ENCODE peak calls at places on chromosomes 4 and X, in six cellular contexts. Z is heart left ventricle, R is A549, T is IMR-90, C is sigmoid colon, E is stomach. L is an unnamed sample. For H3K4me1, the result is how much of the 10 kb centered on the place peaks cover.

GRCh38 chr4:4866124-4866832 is 6.8 kb downstream of the MSX1 start:
- DNase-seq in C (no peak), E (no peak), Z (peak), R (no peak), T (no peak), L (peak)

GRCh38 chr4:26590639-26591038 is 6.8 kb downstream of the TBC1D19 start:
- DNase-seq in C (no peak), Z (no peak), E (no peak), T (peak), R (peak), L (no peak)

GRCh38 chrX:153669174-153669890 is 4.3 kb downstream of the PNCK start:
- DNase-seq in C (peak), Z (no peak), R (no peak), T (no peak), E (no peak), L (peak)

GRCh38 chr4:171880136-171880535 is 66.9 kb downstream of the GALNTL6 start:
- DNase-seq in T (peak), C (no peak), R (peak), Z (no peak), E (no peak), L (no peak)

GRCh38 chr4:110854021-110854678 is 231.3 kb upstream of the PITX2 start:
- DNase-seq in C (no peak), R (peak), Z (no peak), T (peak), E (no peak), L (no peak)

GRCh38 chr4:24930136-24930535 is 17.3 kb upstream of the CCDC149 start:
- DNase-seq in R (no peak), T (no peak), C (no peak), Z (no peak), E (no peak), L (no peak)

GRCh38 chrX:1212532-1212931 is at the start of gene CRLF2:
- DNase-seq in E (no peak), Z (no peak), T (no peak), C (peak), R (peak), L (peak)

GRCh38 chr4:112348488-112349158 is 51.5 kb downstream of the ALPK1 start:
- DNase-seq in R (peak), C (no peak), E (no peak), T (peak), Z (peak), L (peak)

GRCh38 chr4:144750348-144750747 is 104.4 kb downstream of the HHIP start:
- DNase-seq in C (no peak), T (no peak), E (no peak), Z (no peak), R (no peak), L (no peak)

GRCh38 chr4:144754562-144755410 is 108.8 kb downstream of the HHIP start:
- DNase-seq in C (no peak), E (no peak), Z (no peak), R (peak), T (peak), L (no peak)

GRCh38 chr4:144748814-144749555 is 103.0 kb downstream of the HHIP start:
- DNase-seq in R (no peak), E (no peak), T (no peak), C (no peak), Z (no peak), L (no peak)
- TF ChIP-seq POLR2A in R (no peak), E (no peak), T (no peak), C (no peak), Z (no peak), L (no peak)

DNA sequence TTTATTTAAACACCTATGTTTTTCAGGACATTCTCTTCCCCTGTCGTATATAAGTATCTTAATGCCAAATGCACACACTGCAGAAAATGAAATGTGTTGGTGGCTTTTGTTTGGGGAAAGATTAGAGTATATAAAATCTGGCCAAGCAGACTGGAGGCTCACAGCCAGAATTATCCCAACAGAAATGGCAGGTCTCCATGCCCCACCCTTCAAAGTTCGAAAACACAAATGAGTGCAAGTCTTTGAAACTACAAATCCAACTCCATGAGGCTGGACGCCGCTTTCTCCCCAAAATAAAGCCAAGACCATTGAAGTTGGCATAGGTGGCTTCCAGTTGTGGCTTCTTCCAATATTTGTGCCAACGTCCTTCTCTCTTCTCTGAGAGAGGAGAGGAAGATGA is 72.0 kb downstream of the APBB2 start:
- DNase-seq in C (no peak), R (no peak), T (no peak), E (peak), Z (no peak), L (no peak)
- H3K4me1 ChIP-seq in C (half or more), R (under half), T (under half), E (half or more), Z (under half), L (under half)

GRCh38 chrX:150017868-150018267 is 79.6 kb upstream of the EOLA2 start:
- DNase-seq in Z (no peak), R (no peak), T (no peak), C (no peak), E (no peak), L (no peak)

DNA sequence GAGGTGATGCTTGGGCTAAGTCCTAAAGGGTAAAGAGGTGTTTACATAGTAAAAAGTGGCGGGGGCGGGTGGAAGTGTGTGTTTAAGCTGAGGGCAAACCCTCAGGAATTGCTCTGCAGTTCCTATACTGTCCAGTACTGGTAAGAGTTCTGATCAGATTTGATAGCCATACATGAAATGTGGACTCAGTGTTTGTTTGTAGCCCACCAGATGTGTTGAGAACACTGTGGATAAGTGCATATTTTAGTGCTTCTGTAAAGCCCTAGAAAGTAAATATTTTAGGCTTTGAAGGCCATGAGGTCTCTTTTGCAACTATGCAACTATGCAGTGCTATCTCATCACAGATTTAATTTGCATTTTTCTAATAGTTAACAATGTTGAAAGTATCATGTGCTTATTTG is 80.6 kb upstream of the EOLA2 start:
- DNase-seq in E (no peak), T (peak), R (no peak), C (no peak), Z (no peak), L (no peak)
- TF ChIP-seq POLR2A in E (no peak), T (no peak), R (no peak), C (no peak), Z (no peak), L (no peak)

DNA sequence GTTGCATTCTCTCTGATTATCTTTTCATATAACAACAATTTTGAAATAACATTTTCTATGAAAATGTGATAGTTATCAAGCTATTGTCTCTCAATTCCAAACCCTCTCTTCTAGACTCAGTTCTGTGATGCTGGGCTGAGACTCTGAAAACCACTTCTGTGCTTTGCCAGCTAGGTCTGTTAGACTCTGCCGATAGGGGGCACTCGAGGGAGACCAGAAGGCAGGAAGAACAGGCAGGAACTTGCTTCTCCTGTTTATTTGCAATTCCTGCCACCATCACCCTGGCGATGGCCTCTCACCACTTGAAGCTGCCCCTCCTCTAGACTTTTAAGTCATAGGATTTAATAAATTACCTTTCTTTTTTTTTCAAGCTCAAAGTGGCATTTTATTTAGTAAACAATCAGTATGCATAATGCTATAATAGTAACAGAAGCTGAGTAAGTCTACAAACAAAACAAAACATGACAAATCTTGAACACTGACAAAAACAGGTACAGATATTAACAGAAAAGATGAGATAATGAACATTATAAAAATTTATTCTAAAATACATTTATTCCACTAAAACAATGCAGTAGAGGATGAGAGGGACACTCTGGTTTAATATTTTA is 49.7 kb downstream of the RASL11B start:
- DNase-seq in T (peak), C (peak), Z (peak), R (peak), E (peak), L (peak)
- H3K4me1 ChIP-seq in T (under half), C (under half), Z (under half), R (under half), E (under half), L (under half)

GRCh38 chrX:15789979-15790765 is at the start of gene ZRSR2:
- DNase-seq in E (peak), R (peak), C (peak), T (peak), Z (peak), L (peak)
- TF ChIP-seq POLR2A in E (no peak), R (peak), C (peak), T (peak), Z (no peak), L (no peak)

GRCh38 chr4:169270810-169271691 is at the start of gene SH3RF1:
- DNase-seq in R (peak), Z (peak), E (peak), T (peak), C (peak), L (peak)

GRCh38 chr4:169271692-169272007 is 894 bp upstream of the SH3RF1 start:
- DNase-seq in T (no peak), R (no peak), C (no peak), Z (no peak), E (no peak), L (no peak)

GRCh38 chr4:169267070-169267469 is 3.7 kb downstream of the SH3RF1 start:
- DNase-seq in E (no peak), T (no peak), C (no peak), R (no peak), Z (no peak), L (no peak)

GRCh38 chr4:169270156-169270809 is 473 bp downstream of the SH3RF1 start:
- DNase-seq in Z (peak), T (no peak), R (peak), C (peak), E (peak), L (peak)

GRCh38 chr4:169268951-169269781 is 1.6 kb downstream of the SH3RF1 start:
- DNase-seq in Z (no peak), R (peak), C (no peak), E (no peak), T (peak), L (no peak)
- H3K4me1 ChIP-seq in Z (under half), R (under half), C (under half), E (under half), T (under half), L (half or more)

DNA sequence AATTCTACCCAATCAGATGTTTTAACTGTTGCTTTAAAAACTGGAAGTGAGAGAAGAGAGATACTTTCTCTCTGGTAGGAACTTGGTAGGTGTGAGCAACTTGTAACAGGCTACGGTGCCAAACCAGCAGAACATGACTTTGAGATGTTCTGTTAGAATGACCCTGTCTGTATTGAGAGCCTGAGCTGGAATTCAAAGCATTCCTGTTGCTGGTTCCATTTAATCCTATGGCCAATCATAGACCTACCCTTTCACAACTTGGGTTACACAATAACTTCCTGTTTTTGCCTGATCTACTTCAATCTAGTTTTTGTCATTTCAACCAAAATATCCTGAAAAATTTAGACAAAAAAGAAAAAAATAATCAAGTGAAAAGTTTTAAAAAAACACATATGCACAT is 1.7 kb upstream of the PRRG1 start:
- DNase-seq in R (no peak), Z (peak), T (peak), C (no peak), E (no peak), L (no peak)
- TF ChIP-seq POLR2A in R (no peak), Z (no peak), T (no peak), C (no peak), E (no peak), L (no peak)

GRCh38 chr4:73396304-73396703 is 7.8 kb upstream of the ALB start:
- DNase-seq in Z (no peak), C (no peak), T (no peak), R (no peak), E (no peak), L (no peak)
- H3K4me1 ChIP-seq in Z (under half), C (under half), T (under half), R (under half), E (under half), L (under half)

L was measured in spleen.